ENCODE peak calls at places on chromosome 20, in nine cellular contexts. J is CD8-positive, alpha-beta memory T cell; U is thoracic aorta; H is A549; B is right atrium auricular region; Q is neural progenitor cell; R is psoas muscle; G is small intestine; L is prostate gland. V is an unnamed sample.

GRCh38 chr20:22985212-22985611 is 49.9 kb upstream of the SSTR4 start:
- DNase-seq in J (no peak), U (no peak), H (no peak), B (no peak), Q (no peak), R (no peak), G (no peak), L (no peak), V (no peak)

GRCh38 chr20:20513720-20514119 is 145.8 kb downstream of the INSM1 start:
- DNase-seq in J (no peak), U (no peak), H (no peak), B (no peak), Q (no peak), R (no peak), G (no peak), L (no peak), V (no peak)

GRCh38 chr20:1562622-1563021 is 5.1 kb upstream of the SIRPD start:
- DNase-seq in J (no peak), U (no peak), H (no peak), B (no peak), Q (no peak), R (no peak), G (no peak), L (no peak), V (no peak)

GRCh38 chr20:48338717-48339116 is 489.1 kb downstream of the PREX1 start:
- DNase-seq in J (no peak), U (no peak), H (no peak), B (no peak), Q (no peak), R (no peak), G (no peak), L (no peak), V (no peak)

GRCh38 chr20:47950103-47950502 is 164.8 kb upstream of the SULF2 start:
- DNase-seq in J (no peak), U (no peak), H (no peak), B (no peak), Q (no peak), R (no peak), G (no peak), L (no peak), V (no peak)

GRCh38 chr20:37852666-37853065 is 50.3 kb upstream of the VSTM2L start:
- DNase-seq in J (no peak), U (no peak), H (no peak), B (no peak), Q (no peak), R (no peak), G (no peak), L (no peak), V (no peak)

GRCh38 chr20:59752101-59752586 is 147.8 kb downstream of the PHACTR3 start:
- DNase-seq in J (no peak), U (no peak), H (no peak), B (no peak), Q (no peak), R (no peak), G (no peak), L (no peak), V (no peak)

GRCh38 chr20:46708172-46708860 is 1.1 kb upstream of the SLC2A10 start:
- DNase-seq in J (no peak), U (no peak), H (no peak), B (no peak), Q (peak; percentile 43), R (no peak), G (peak; percentile 30), L (peak; percentile 44), V (no peak)

GRCh38 chr20:24682496-24683090 is 213.2 kb downstream of the SYNDIG1 start:
- DNase-seq in J (no peak), U (no peak), H (no peak), B (no peak), Q (no peak), R (no peak), G (no peak), L (no peak), V (no peak)

GRCh38 chr20:32958574-32958973 is 45.7 kb downstream of the SUN5 start:
- DNase-seq in J (no peak), U (no peak), H (no peak), B (peak; percentile 21), Q (no peak), R (no peak), G (no peak), L (no peak), V (no peak)

GRCh38 chr20:23879328-23879798 is at the start of gene CST5:
- DNase-seq in J (no peak), U (no peak), H (no peak), B (no peak), Q (no peak), R (no peak), G (no peak), L (no peak), V (no peak)

GRCh38 chr20:50215101-50215500 is 24.5 kb downstream of the CEBPB start:
- DNase-seq in J (no peak), U (no peak), H (no peak), B (no peak), Q (no peak), R (no peak), G (no peak), L (no peak), V (no peak)

GRCh38 chr20:36317675-36318074 is 11.5 kb downstream of the DLGAP4 start:
- DNase-seq in J (no peak), U (no peak), H (no peak), B (no peak), Q (no peak), R (no peak), G (no peak), L (no peak), V (no peak)

GRCh38 chr20:2596673-2597279 is 55.7 kb upstream of the NOP56 start:
- DNase-seq in J (no peak), U (no peak), H (no peak), B (no peak), Q (no peak), R (no peak), G (peak; percentile 20), L (no peak), V (no peak)

GRCh38 chr20:58128635-58129625 is 99.5 kb downstream of the ANKRD60 start:
- DNase-seq in J (no peak), U (no peak), H (no peak), B (peak; percentile 43), Q (no peak), R (no peak), G (no peak), L (no peak), V (no peak)
- H3K4me1 ChIP-seq in J (no peaks in the 10 kb centered on the region), U (peaks cover 72% of the 10 kb centered on the region), H (peaks cover 17% of the 10 kb centered on the region), B (no peaks in the 10 kb centered on the region), Q (peaks cover 22% of the 10 kb centered on the region), R (no peaks in the 10 kb centered on the region), G (no peaks in the 10 kb centered on the region), L (no peaks in the 10 kb centered on the region), V (no peaks in the 10 kb centered on the region)

GRCh38 chr20:35088231-35088794 is 4.3 kb downstream of the TRPC4AP start:
- DNase-seq in J (no peak), U (no peak), H (no peak), B (no peak), Q (no peak), R (no peak), G (no peak), L (no peak), V (no peak)

GRCh38 chr20:35084998-35085397 is 7.6 kb downstream of the TRPC4AP start:
- DNase-seq in J (no peak), U (no peak), H (no peak), B (no peak), Q (no peak), R (no peak), G (no peak), L (no peak), V (no peak)

GRCh38 chr20:35079472-35080347 is 12.9 kb downstream of the TRPC4AP start:
- DNase-seq in J (no peak), U (no peak), H (no peak), B (no peak), Q (no peak), R (no peak), G (no peak), L (no peak), V (no peak)

GRCh38 chr20:35087355-35087754 is 5.3 kb downstream of the TRPC4AP start:
- DNase-seq in J (no peak), U (no peak), H (no peak), B (no peak), Q (no peak), R (no peak), G (no peak), L (no peak), V (no peak)

GRCh38 chr20:35085477-35086225 is 7.0 kb downstream of the TRPC4AP start:
- DNase-seq in J (peak; percentile 19), U (no peak), H (no peak), B (no peak), Q (no peak), R (no peak), G (no peak), L (no peak), V (peak; percentile 33)
- H3K4me1 ChIP-seq in J (peaks cover 18% of the 10 kb centered on the region), U (peaks cover 54% of the 10 kb centered on the region), H (no peaks in the 10 kb centered on the region), B (no peaks in the 10 kb centered on the region), Q (no peaks in the 10 kb centered on the region), R (peaks cover 54% of the 10 kb centered on the region), G (no peaks in the 10 kb centered on the region), L (peaks cover 9% of the 10 kb centered on the region), V (peaks cover 11% of the 10 kb centered on the region)

DNA sequence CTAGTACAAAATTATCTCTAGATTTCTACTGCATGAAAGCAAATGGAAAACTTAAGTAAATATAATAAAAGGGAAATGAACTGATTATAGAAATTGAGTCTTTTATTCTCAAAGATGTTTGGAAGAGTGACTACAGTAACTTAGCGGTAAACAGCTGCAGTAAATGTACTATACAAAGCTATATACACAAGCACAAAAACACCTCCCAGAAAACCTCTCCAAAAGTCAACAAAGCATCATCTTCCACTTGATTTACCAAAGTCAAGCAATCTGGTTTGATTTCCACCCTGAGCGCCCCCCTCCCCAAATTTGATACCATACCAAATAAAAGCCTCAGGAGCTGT is 142.1 kb upstream of the SHLD1 start:
- DNase-seq in J (no peak), U (no peak), H (no peak), B (no peak), Q (peak; percentile 20), R (no peak), G (no peak), L (no peak), V (no peak)
- H3K4me1 ChIP-seq in J (peaks cover 52% of the 10 kb centered on the region), U (peaks cover 53% of the 10 kb centered on the region), H (peaks cover 53% of the 10 kb centered on the region), B (no peaks in the 10 kb centered on the region), Q (peaks cover 21% of the 10 kb centered on the region), R (peaks cover 19% of the 10 kb centered on the region), G (peaks cover 5% of the 10 kb centered on the region), L (no peaks in the 10 kb centered on the region), V (peaks cover 40% of the 10 kb centered on the region)

GRCh38 chr20:40686893-40687292 is 2.1 kb downstream of the MAFB start:
- DNase-seq in J (no peak), U (no peak), H (no peak), B (no peak), Q (peak; percentile 43), R (no peak), G (no peak), L (no peak), V (no peak)

GRCh38 chr20:40688129-40689099 is 622 bp downstream of the MAFB start:
- DNase-seq in J (no peak), U (no peak), H (no peak), B (no peak), Q (peak; percentile 36), R (peak; percentile 43), G (peak; percentile 23), L (no peak), V (no peak)

GRCh38 chr20:40687384-40688128 is 1.5 kb downstream of the MAFB start:
- DNase-seq in J (no peak), U (no peak), H (no peak), B (peak; percentile 70), Q (peak; percentile 79), R (peak; percentile 58), G (peak; percentile 69), L (peak; percentile 81), V (no peak)

GRCh38 chr20:40685349-40685748 is 3.7 kb downstream of the MAFB start:
- DNase-seq in J (no peak), U (no peak), H (no peak), B (no peak), Q (no peak), R (no peak), G (no peak), L (no peak), V (no peak)

GRCh38 chr20:40686434-40686882 is 2.6 kb downstream of the MAFB start:
- DNase-seq in J (no peak), U (no peak), H (no peak), B (no peak), Q (peak; percentile 44), R (no peak), G (peak; percentile 49), L (no peak), V (no peak)
- H3K4me1 ChIP-seq in J (no peaks in the 10 kb centered on the region), U (peaks cover 35% of the 10 kb centered on the region), H (no peaks in the 10 kb centered on the region), B (no peaks in the 10 kb centered on the region), Q (peaks cover 28% of the 10 kb centered on the region), R (peaks cover 19% of the 10 kb centered on the region), G (no peaks in the 10 kb centered on the region), L (no peaks in the 10 kb centered on the region), V (no peaks in the 10 kb centered on the region)